ENCODE peak calls at places on chromosomes 4 and X, in five cellular contexts. F is pancreas, A is AG09309, G is A549, Q is OCI-LY7. L is an unnamed sample.

GRCh38 chrX:3320471-3321046 is 25.9 kb downstream of the MXRA5 start:
- DNase-seq in F (no peak), A (no peak), G (no peak), Q (no peak), L (no peak)

GRCh38 chrX:153888344-153888743 is 2.4 kb upstream of the L1CAM start:
- DNase-seq in F (no peak), A (no peak), G (no peak), Q (peak), L (no peak)

GRCh38 chrX:136574548-136574947 is 42.5 kb downstream of the VGLL1 start:
- DNase-seq in F (no peak), A (no peak), G (no peak), Q (no peak), L (no peak)

GRCh38 chr4:48235050-48235449 is 34.6 kb downstream of the TEC start:
- DNase-seq in F (no peak), A (no peak), G (no peak), Q (no peak), L (no peak)

GRCh38 chr4:139873111-139873866 is 207.7 kb downstream of the MGST2 start:
- DNase-seq in F (no peak), A (peak), G (no peak), Q (no peak), L (no peak)

GRCh38 chrX:154401045-154401799 is 3.0 kb downstream of the RPL10 start:
- DNase-seq in F (peak), A (no peak), G (no peak), Q (peak), L (no peak)

GRCh38 chr4:27123050-27123768 is 262.6 kb downstream of the STIM2 start:
- DNase-seq in F (no peak), A (no peak), G (no peak), Q (no peak), L (no peak)

GRCh38 chr4:180710643-180711337 is 1532.4 kb upstream of the TENM3 start:
- DNase-seq in F (no peak), A (no peak), G (no peak), Q (no peak), L (no peak)

GRCh38 chrX:110178179-110178865 is 139.6 kb downstream of the AMMECR1 start:
- DNase-seq in F (no peak), A (no peak), G (no peak), Q (no peak), L (no peak)

GRCh38 chr4:137393043-137393442 is 139.3 kb downstream of the PCDH18 start:
- DNase-seq in F (no peak), A (no peak), G (no peak), Q (no peak), L (no peak)

GRCh38 chrX:31847773-31848172 is 775.9 kb upstream of the FTHL17 start:
- DNase-seq in F (no peak), A (no peak), G (no peak), Q (no peak), L (no peak)

GRCh38 chr4:37400326-37400881 is 155.9 kb downstream of the NWD2 start:
- DNase-seq in F (no peak), A (no peak), G (no peak), Q (no peak), L (peak)

GRCh38 chrX:10415704-10416001 is 204.7 kb downstream of the MID1 start:
- DNase-seq in F (no peak), A (no peak), G (no peak), Q (no peak), L (no peak)

GRCh38 chr4:16157609-16158503 is 68.4 kb downstream of the TAPT1 start:
- DNase-seq in F (no peak), A (no peak), G (no peak), Q (no peak), L (no peak)

GRCh38 chrX:71292669-71293379 is 8.7 kb upstream of the ITGB1BP2 start:
- DNase-seq in F (no peak), A (no peak), G (no peak), Q (no peak), L (no peak)

GRCh38 chr4:73021634-73022033 is 47.9 kb downstream of the COX18 start:
- DNase-seq in F (no peak), A (peak), G (peak), Q (peak), L (peak)

GRCh38 chr4:9936128-9936644 is 85.1 kb downstream of the SLC2A9 start:
- DNase-seq in F (no peak), A (no peak), G (no peak), Q (no peak), L (no peak)

GRCh38 chr4:162700358-162700757 is 466.3 kb downstream of the NAF1 start:
- DNase-seq in F (no peak), A (no peak), G (no peak), Q (no peak), L (no peak)

GRCh38 chrX:119419146-119419545 is 20.0 kb downstream of the SLC25A43 start:
- DNase-seq in F (no peak), A (no peak), G (no peak), Q (no peak), L (no peak)

GRCh38 chr4:110055014-110055768 is 142.5 kb downstream of the EGF start:
- DNase-seq in F (no peak), A (no peak), G (no peak), Q (no peak), L (peak)

GRCh38 chr4:24249972-24250371 is 334.4 kb downstream of the DHX15 start:
- DNase-seq in F (no peak), A (no peak), G (no peak), Q (no peak), L (no peak)

GRCh38 chr4:1777822-1778641 is 15.1 kb upstream of the FGFR3 start:
- DNase-seq in F (peak), A (no peak), G (peak), Q (no peak), L (no peak)

GRCh38 chrX:141415889-141416288 is 168.6 kb downstream of the SPANXA1 start:
- DNase-seq in F (no peak), A (no peak), G (no peak), Q (no peak), L (no peak)

GRCh38 chrX:41589634-41590270 is 99.0 kb upstream of the GPR34 start:
- DNase-seq in F (no peak), A (no peak), G (peak), Q (no peak), L (no peak)

GRCh38 chr4:174826660-174827059 is 2.4 kb downstream of the GLRA3 start:
- DNase-seq in F (no peak), A (no peak), G (no peak), Q (no peak), L (no peak)

GRCh38 chr4:174834477-174834876 is 5.4 kb upstream of the GLRA3 start:
- DNase-seq in F (no peak), A (no peak), G (no peak), Q (no peak), L (no peak)

DNA sequence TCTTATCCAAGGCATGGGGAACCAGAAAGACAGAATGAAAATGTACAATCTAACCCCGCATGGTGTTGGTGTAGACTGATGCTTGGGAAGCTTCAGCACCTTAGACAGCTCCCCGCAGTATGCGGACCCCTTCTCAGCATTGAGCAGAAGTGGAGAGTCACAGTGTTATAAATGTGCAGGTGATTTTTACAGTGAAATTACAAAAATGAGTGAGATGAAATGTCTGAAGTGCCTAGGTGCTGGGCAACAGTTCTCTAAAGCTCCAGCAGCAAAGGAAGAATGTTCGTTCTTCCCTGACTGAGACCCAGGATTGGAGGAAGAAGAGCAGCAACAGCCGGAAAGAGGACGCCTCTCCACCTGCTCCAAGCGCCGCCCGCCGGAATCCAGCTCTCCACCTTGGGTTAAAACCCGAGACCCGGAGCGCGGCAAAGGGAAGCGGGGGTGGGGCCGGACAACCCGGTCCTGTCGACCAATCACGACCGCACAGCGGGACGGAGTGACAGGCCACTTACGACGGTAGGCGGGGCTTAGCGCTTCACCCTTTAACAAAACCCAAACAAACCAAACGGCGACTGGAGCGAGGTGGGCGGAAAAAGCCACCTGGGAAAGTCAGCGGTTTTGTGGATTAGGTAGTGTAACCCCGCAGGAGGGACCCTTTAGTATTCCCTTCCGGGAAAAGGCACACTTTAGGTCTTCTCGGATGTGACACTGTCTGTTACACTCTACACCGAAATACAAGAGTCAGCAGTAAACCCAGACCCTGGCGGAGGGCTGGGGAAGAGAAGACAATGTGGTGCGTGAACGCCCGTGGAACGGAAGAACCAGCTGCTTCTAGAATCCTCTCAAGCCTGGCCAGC is at the start of gene GLRA3:
- DNase-seq in F (peak), A (no peak), G (peak), Q (peak), L (peak)
- TF ChIP-seq CTCF in F (no peak), A (no peak), G (no peak), Q (no peak), L (no peak)

GRCh38 chr4:100117749-100118148 is 72.5 kb downstream of the DDIT4L start:
- DNase-seq in F (no peak), A (no peak), G (no peak), Q (no peak), L (no peak)
- TF ChIP-seq CTCF in F (no peak), A (peak), G (no peak), Q (no peak), L (no peak)

DNA sequence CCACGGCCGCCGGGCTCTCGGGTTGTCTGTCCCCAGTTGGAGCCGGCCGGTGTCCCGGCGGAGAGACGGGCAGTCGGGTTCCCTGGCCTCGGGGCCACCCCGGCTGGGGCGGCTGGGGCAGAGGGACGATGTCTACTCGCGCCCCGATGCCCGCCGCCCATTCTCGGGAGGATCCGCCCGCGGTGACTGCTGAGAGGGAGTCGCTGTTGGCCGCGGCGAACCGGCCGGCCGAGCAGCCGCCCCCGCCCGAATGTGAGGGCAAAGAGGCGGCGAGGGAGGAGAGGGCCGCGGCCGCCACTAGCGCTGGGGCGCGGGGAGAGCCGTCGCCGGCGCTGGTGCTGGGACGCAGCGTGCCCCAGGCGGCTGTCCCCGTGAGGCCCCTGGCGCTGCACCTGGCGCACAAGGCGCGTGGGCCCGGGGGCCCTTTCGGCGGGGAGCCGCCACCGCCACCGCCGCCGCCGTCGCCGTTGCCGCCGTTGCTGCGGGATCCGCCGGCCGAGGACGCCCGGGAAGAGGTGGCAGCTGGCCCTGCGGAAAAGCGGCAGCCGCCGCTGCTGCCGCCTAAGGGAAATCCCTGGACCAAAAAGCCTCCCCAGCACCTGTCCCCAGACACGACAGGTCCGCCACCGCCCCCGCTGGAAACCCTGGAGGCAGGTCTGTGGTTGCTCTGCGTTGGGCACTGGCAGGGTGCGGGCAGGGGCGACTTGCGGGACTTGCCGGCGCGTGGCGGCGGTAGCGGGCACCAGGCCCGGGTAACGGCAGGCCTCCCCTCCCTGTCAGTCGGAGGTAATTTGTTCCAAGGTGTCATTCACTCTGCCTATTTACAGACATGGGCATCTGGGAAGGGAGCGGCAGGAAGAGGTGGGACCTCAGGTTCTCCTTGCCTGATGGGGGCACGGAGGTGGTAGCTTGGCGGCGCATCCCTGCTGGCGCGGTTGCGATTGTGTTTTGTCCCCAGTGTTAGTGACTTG is 739 bp downstream of the LARP1B start:
- DNase-seq in F (peak), A (no peak), G (peak), Q (peak), L (peak)
- TF ChIP-seq CTCF in F (no peak), A (peak), G (no peak), Q (peak), L (no peak)

GRCh38 chrX:107323786-107324492 is 117.5 kb downstream of the DNAAF6 start:
- DNase-seq in F (no peak), A (no peak), G (no peak), Q (no peak), L (no peak)

GRCh38 chrX:107325467-107325866 is 119.1 kb downstream of the DNAAF6 start:
- DNase-seq in F (no peak), A (no peak), G (no peak), Q (no peak), L (no peak)

DNA sequence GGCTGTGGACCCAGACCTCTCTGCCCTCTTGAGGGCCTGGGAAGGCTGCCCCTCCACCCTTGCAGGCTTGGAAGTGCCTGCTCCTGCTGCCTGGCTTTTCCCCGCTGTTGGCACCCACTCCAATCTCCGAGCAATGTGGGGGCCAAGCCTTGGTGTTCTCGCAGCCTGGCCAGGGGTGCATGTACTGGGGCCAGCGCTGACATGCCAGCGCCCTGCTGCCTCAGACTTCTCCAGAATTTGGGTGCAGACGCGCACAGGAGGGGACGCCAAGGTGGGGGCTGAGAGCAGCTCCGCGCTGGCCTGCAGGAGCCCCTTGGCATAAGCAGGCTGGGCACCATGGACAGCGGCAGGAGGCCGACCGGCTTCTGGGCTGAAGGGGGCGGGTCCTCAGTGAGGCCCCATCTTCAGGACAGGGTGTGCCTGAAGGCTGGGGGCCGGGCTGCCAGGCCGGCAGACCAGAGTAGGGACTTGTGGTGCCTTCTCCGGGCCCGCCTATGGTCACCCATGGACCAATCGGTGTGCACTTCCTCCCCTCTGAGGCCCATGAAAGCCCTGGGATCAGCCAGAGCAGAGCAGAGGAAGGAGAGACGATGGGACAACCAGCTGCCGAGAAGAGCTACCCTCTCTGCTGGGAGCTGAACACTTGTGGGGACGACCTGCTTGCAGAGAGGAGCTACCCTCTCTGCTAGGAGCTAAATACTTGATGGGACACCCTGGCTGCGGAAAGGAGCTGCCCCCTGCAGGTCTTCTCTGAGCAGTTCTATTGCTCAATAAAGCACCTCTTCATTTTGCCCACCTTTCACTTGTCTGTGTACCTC is 118.3 kb downstream of the DNAAF6 start:
- DNase-seq in F (peak), A (no peak), G (peak), Q (peak), L (no peak)
- TF ChIP-seq CTCF in F (no peak), A (peak), G (peak), Q (peak), L (no peak)

GRCh38 chrX:130523460-130524394 is 121.9 kb downstream of the RBMX2 start:
- DNase-seq in F (no peak), A (no peak), G (no peak), Q (no peak), L (no peak)
- TF ChIP-seq CTCF in F (no peak), A (no peak), G (no peak), Q (no peak), L (no peak)

GRCh38 chr4:39383690-39384089 is 17.5 kb upstream of the RFC1 start:
- DNase-seq in F (no peak), A (no peak), G (no peak), Q (no peak), L (no peak)
- TF ChIP-seq CTCF in F (no peak), A (no peak), G (no peak), Q (no peak), L (no peak)

GRCh38 chr4:186946682-186947294 is 223.1 kb upstream of the FAT1 start:
- DNase-seq in F (peak), A (no peak), G (peak), Q (peak), L (no peak)
- TF ChIP-seq CTCF in F (peak), A (peak), G (peak), Q (peak), L (no peak)

GRCh38 chr4:89889289-89889688 is 5.4 kb upstream of the MMRN1 start:
- DNase-seq in F (no peak), A (no peak), G (no peak), Q (no peak), L (no peak)
- TF ChIP-seq CTCF in F (no peak), A (no peak), G (no peak), Q (no peak), L (no peak)

L was measured in GM20000.